ENCODE peak calls at places on chromosomes 13 and 19, in four cellular contexts. U is fibroblast of mammary gland; A is AG20443; B is effector CD4-positive, alpha-beta T cell. Q is an unnamed sample.

GRCh38 chr19:43446746-43447489 is 18.5 kb downstream of the LYPD3 start:
- DNase-seq in U (peak; percentile 71), A (peak; percentile 85), B (peak; percentile 75), Q (peak; percentile 78)

GRCh38 chr19:48370955-48371354 is 6.8 kb downstream of the SYNGR4 start:
- DNase-seq in U (no peak), A (no peak), B (no peak), Q (no peak)

GRCh38 chr13:46389985-46390384 is 2.9 kb upstream of the RUBCNL start:
- DNase-seq in U (no peak), A (no peak), B (no peak), Q (peak; percentile 87)

GRCh38 chr19:44644391-44645016 is 794 bp downstream of the PVR start:
- DNase-seq in U (peak; percentile 34), A (peak; percentile 54), B (no peak), Q (no peak)

GRCh38 chr19:12987781-12988180 is 7.5 kb upstream of the NFIX start:
- DNase-seq in U (no peak), A (no peak), B (no peak), Q (no peak)

GRCh38 chr19:18304194-18304495 is 18.7 kb downstream of the LSM4 start:
- DNase-seq in U (no peak), A (no peak), B (no peak), Q (no peak)

GRCh38 chr13:113169277-113170272 is 11.1 kb downstream of the PROZ start:
- DNase-seq in U (no peak), A (no peak), B (no peak), Q (no peak)

GRCh38 chr13:28492527-28493367 is 2.2 kb downstream of the FLT1 start:
- DNase-seq in U (no peak), A (no peak), B (peak; percentile 17), Q (no peak)

GRCh38 chr19:47357788-47358680 is 8.9 kb downstream of the DHX34 start:
- DNase-seq in U (peak; percentile 14), A (no peak), B (no peak), Q (peak; percentile 26)

GRCh38 chr13:51223284-51224270 is 1.4 kb downstream of the FAM124A start:
- DNase-seq in U (no peak), A (no peak), B (no peak), Q (no peak)

GRCh38 chr13:24041822-24042221 is 118.7 kb upstream of the SPATA13 start:
- DNase-seq in U (no peak), A (no peak), B (no peak), Q (no peak)

GRCh38 chr13:57724486-57725272 is 93.1 kb downstream of the PCDH17 start:
- DNase-seq in U (no peak), A (no peak), B (no peak), Q (no peak)

GRCh38 chr13:47548294-47548825 is 452.7 kb downstream of the SUCLA2 start:
- DNase-seq in U (no peak), A (no peak), B (no peak), Q (no peak)

GRCh38 chr13:43804461-43805070 is 17.8 kb upstream of the ENOX1 start:
- DNase-seq in U (peak; percentile 89), A (peak; percentile 30), B (peak; percentile 8), Q (peak; percentile 66)

GRCh38 chr13:25473864-25474263 is 102.1 kb downstream of the ATP8A2 start:
- DNase-seq in U (no peak), A (no peak), B (no peak), Q (no peak)

GRCh38 chr13:83450586-83450985 is 431.7 kb downstream of the SLITRK1 start:
- DNase-seq in U (no peak), A (no peak), B (no peak), Q (no peak)

GRCh38 chr19:47157455-47158321 is 27.1 kb downstream of the SAE1 start:
- DNase-seq in U (peak; percentile 49), A (peak; percentile 47), B (peak; percentile 11), Q (peak; percentile 39)

GRCh38 chr13:30708541-30708940 is 26.8 kb upstream of the ALOX5AP start:
- DNase-seq in U (no peak), A (no peak), B (no peak), Q (no peak)

GRCh38 chr13:91313103-91313502 is 34.4 kb upstream of the MIR17HG start:
- DNase-seq in U (peak; percentile 6), A (peak; percentile 21), B (no peak), Q (peak; percentile 69)

GRCh38 chr19:47095707-47096704 is 17.6 kb downstream of the ZC3H4 start:
- DNase-seq in U (peak; percentile 52), A (no peak), B (no peak), Q (no peak)

GRCh38 chr13:24511824-24512207 is 762 bp downstream of the PARP4 start:
- DNase-seq in U (no peak), A (no peak), B (no peak), Q (no peak)

Q was measured in GM12865.